ENCODE peak calls at places on chromosomes 6 and 20, in ten cellular contexts. One of them, this sample, is unnamed.

GRCh38 chr6:43972915-43973304 is 154.3 kb downstream of the MRPL14 start:
- DNase-seq in stomach: peak
- DNase-seq in breast epithelium: peak
- DNase-seq in K562: no peak
- DNase-seq in A549: no peak
- DNase-seq in HL-60: no peak
- DNase-seq in lung: peak
- DNase-seq in fibroblast of lung: peak
- DNase-seq in CD8-positive, alpha-beta T cell: no peak
- DNase-seq in SK-N-SH: no peak
- DNase-seq in this sample: peak

GRCh38 chr20:57693002-57693582 is 16.7 kb downstream of the PMEPA1 start:
- DNase-seq in stomach: peak
- DNase-seq in breast epithelium: peak
- DNase-seq in K562: no peak
- DNase-seq in A549: no peak
- DNase-seq in HL-60: no peak
- DNase-seq in lung: no peak
- DNase-seq in fibroblast of lung: no peak
- DNase-seq in CD8-positive, alpha-beta T cell: no peak
- DNase-seq in SK-N-SH: no peak
- DNase-seq in this sample: no peak

GRCh38 chr6:145020543-145020942 is 714.8 kb downstream of the EPM2A start:
- DNase-seq in stomach: no peak
- DNase-seq in breast epithelium: no peak
- DNase-seq in K562: no peak
- DNase-seq in A549: no peak
- DNase-seq in HL-60: no peak
- DNase-seq in lung: no peak
- DNase-seq in fibroblast of lung: no peak
- DNase-seq in CD8-positive, alpha-beta T cell: no peak
- DNase-seq in SK-N-SH: no peak
- DNase-seq in this sample: no peak

GRCh38 chr6:116060572-116061283 is at the start of gene FRK:
- DNase-seq in stomach: peak
- DNase-seq in breast epithelium: no peak
- DNase-seq in K562: no peak
- DNase-seq in A549: peak
- DNase-seq in HL-60: no peak
- DNase-seq in lung: peak
- DNase-seq in fibroblast of lung: peak
- DNase-seq in CD8-positive, alpha-beta T cell: no peak
- DNase-seq in SK-N-SH: no peak
- DNase-seq in this sample: peak

GRCh38 chr6:56916849-56917551 is 37.9 kb upstream of the BEND6 start:
- DNase-seq in stomach: no peak
- DNase-seq in breast epithelium: no peak
- DNase-seq in K562: no peak
- DNase-seq in A549: no peak
- DNase-seq in HL-60: no peak
- DNase-seq in lung: no peak
- DNase-seq in fibroblast of lung: no peak
- DNase-seq in CD8-positive, alpha-beta T cell: no peak
- DNase-seq in SK-N-SH: peak
- DNase-seq in this sample: no peak

GRCh38 chr6:33118525-33119123 is 42.8 kb downstream of the HLA-DPB1 start:
- DNase-seq in stomach: no peak
- DNase-seq in breast epithelium: no peak
- DNase-seq in K562: peak
- DNase-seq in A549: peak
- DNase-seq in HL-60: peak
- DNase-seq in lung: no peak
- DNase-seq in fibroblast of lung: peak
- DNase-seq in CD8-positive, alpha-beta T cell: no peak
- DNase-seq in SK-N-SH: peak
- DNase-seq in this sample: peak

GRCh38 chr20:40866056-40866455 is 162.6 kb upstream of the TOP1 start:
- DNase-seq in stomach: no peak
- DNase-seq in breast epithelium: no peak
- DNase-seq in K562: no peak
- DNase-seq in A549: no peak
- DNase-seq in HL-60: no peak
- DNase-seq in lung: no peak
- DNase-seq in fibroblast of lung: no peak
- DNase-seq in CD8-positive, alpha-beta T cell: no peak
- DNase-seq in SK-N-SH: no peak
- DNase-seq in this sample: no peak

GRCh38 chr6:77448546-77448945 is 14.7 kb downstream of the HTR1B start:
- DNase-seq in stomach: no peak
- DNase-seq in breast epithelium: no peak
- DNase-seq in K562: no peak
- DNase-seq in A549: no peak
- DNase-seq in HL-60: no peak
- DNase-seq in lung: no peak
- DNase-seq in fibroblast of lung: no peak
- DNase-seq in CD8-positive, alpha-beta T cell: no peak
- DNase-seq in SK-N-SH: no peak
- DNase-seq in this sample: no peak

GRCh38 chr6:110609101-110609500 is 132.7 kb upstream of the SLC22A16 start:
- DNase-seq in stomach: no peak
- DNase-seq in breast epithelium: no peak
- DNase-seq in K562: no peak
- DNase-seq in A549: no peak
- DNase-seq in HL-60: no peak
- DNase-seq in lung: no peak
- DNase-seq in fibroblast of lung: peak
- DNase-seq in CD8-positive, alpha-beta T cell: no peak
- DNase-seq in SK-N-SH: no peak
- DNase-seq in this sample: peak

GRCh38 chr6:130933712-130934200 is 106.5 kb downstream of the SMLR1 start:
- DNase-seq in stomach: no peak
- DNase-seq in breast epithelium: no peak
- DNase-seq in K562: no peak
- DNase-seq in A549: peak
- DNase-seq in HL-60: no peak
- DNase-seq in lung: no peak
- DNase-seq in fibroblast of lung: peak
- DNase-seq in CD8-positive, alpha-beta T cell: no peak
- DNase-seq in SK-N-SH: no peak
- DNase-seq in this sample: peak

GRCh38 chr20:47642624-47643023 is 140.9 kb downstream of the NCOA3 start:
- DNase-seq in stomach: no peak
- DNase-seq in breast epithelium: no peak
- DNase-seq in K562: no peak
- DNase-seq in A549: peak
- DNase-seq in HL-60: no peak
- DNase-seq in lung: no peak
- DNase-seq in fibroblast of lung: no peak
- DNase-seq in CD8-positive, alpha-beta T cell: no peak
- DNase-seq in SK-N-SH: no peak
- DNase-seq in this sample: no peak

DNA sequence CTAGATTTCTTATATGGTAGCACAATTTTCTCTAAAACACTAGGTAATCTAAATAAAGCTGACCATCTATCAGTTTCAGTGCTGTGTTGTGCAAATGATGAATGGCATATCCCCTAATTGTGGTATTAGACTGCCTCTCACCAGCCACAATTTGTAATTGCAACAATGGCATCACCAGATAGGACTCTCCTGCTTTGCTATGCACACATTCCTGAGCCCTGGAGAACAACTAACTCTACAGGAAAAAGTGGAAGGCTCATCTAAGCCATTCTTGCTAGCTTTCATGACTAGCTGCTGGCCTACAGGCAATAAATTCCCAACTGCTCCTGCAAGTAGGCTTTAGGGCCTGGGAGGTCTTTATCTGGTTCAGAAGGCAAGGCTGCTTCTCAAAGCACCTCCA is 974.1 kb downstream of the EYS start:
- DNase-seq in stomach: no peak
- DNase-seq in breast epithelium: no peak
- DNase-seq in K562: no peak
- DNase-seq in A549: no peak
- DNase-seq in HL-60: no peak
- DNase-seq in lung: no peak
- DNase-seq in fibroblast of lung: peak
- DNase-seq in CD8-positive, alpha-beta T cell: no peak
- DNase-seq in SK-N-SH: no peak
- DNase-seq in this sample: peak
- TF ChIP-seq CTCF in stomach: no peak
- TF ChIP-seq CTCF in breast epithelium: no peak
- TF ChIP-seq CTCF in K562: no peak
- TF ChIP-seq CTCF in A549: no peak
- TF ChIP-seq CTCF in HL-60: no peak
- TF ChIP-seq CTCF in lung: no peak
- TF ChIP-seq CTCF in fibroblast of lung: no peak
- TF ChIP-seq CTCF in CD8-positive, alpha-beta T cell: no peak
- TF ChIP-seq CTCF in SK-N-SH: peak
- TF ChIP-seq CTCF in this sample: no peak

DNA sequence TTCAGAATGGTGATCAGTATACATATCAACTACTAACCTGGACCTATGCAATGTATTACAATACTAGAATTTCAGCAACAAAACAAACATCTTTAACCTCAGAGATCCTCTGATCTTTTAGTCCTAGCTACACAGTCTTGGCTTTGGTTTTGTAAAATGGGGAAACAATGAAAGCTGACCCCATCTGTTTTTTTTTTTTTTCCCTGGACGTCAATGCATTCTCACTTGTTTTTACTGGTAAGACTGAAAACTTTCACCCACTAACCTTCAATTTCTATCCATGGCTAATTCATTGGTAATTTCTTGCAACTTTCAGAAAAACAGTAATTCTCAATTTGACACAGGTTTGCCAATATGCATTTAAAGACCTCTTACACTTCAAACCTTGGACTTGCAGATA is 3.0 kb downstream of the KIF13A start:
- DNase-seq in stomach: no peak
- DNase-seq in breast epithelium: no peak
- DNase-seq in K562: no peak
- DNase-seq in A549: no peak
- DNase-seq in HL-60: no peak
- DNase-seq in lung: no peak
- DNase-seq in fibroblast of lung: peak
- DNase-seq in CD8-positive, alpha-beta T cell: no peak
- DNase-seq in SK-N-SH: no peak
- DNase-seq in this sample: no peak
- H3K4me3 ChIP-seq in stomach: peak
- H3K4me3 ChIP-seq in breast epithelium: no peak
- H3K4me3 ChIP-seq in K562: no peak
- H3K4me3 ChIP-seq in A549: peak
- H3K4me3 ChIP-seq in HL-60: no peak
- H3K4me3 ChIP-seq in lung: no peak
- H3K4me3 ChIP-seq in fibroblast of lung: peak
- H3K4me3 ChIP-seq in CD8-positive, alpha-beta T cell: no peak
- H3K4me3 ChIP-seq in SK-N-SH: peak
- H3K4me3 ChIP-seq in this sample: peak

GRCh38 chr20:39773380-39774000 is 811.3 kb downstream of the DHX35 start:
- DNase-seq in stomach: no peak
- DNase-seq in breast epithelium: no peak
- DNase-seq in K562: no peak
- DNase-seq in A549: no peak
- DNase-seq in HL-60: no peak
- DNase-seq in lung: no peak
- DNase-seq in fibroblast of lung: peak
- DNase-seq in CD8-positive, alpha-beta T cell: no peak
- DNase-seq in SK-N-SH: no peak
- DNase-seq in this sample: no peak

GRCh38 chr20:39778431-39778830 is 816.3 kb downstream of the DHX35 start:
- DNase-seq in stomach: no peak
- DNase-seq in breast epithelium: no peak
- DNase-seq in K562: no peak
- DNase-seq in A549: no peak
- DNase-seq in HL-60: no peak
- DNase-seq in lung: no peak
- DNase-seq in fibroblast of lung: no peak
- DNase-seq in CD8-positive, alpha-beta T cell: no peak
- DNase-seq in SK-N-SH: no peak
- DNase-seq in this sample: no peak

GRCh38 chr20:39775110-39775509 is 813.0 kb downstream of the DHX35 start:
- DNase-seq in stomach: no peak
- DNase-seq in breast epithelium: no peak
- DNase-seq in K562: no peak
- DNase-seq in A549: no peak
- DNase-seq in HL-60: no peak
- DNase-seq in lung: peak
- DNase-seq in fibroblast of lung: peak
- DNase-seq in CD8-positive, alpha-beta T cell: no peak
- DNase-seq in SK-N-SH: no peak
- DNase-seq in this sample: peak

GRCh38 chr20:39778847-39779641 is 816.9 kb downstream of the DHX35 start:
- DNase-seq in stomach: no peak
- DNase-seq in breast epithelium: no peak
- DNase-seq in K562: no peak
- DNase-seq in A549: no peak
- DNase-seq in HL-60: no peak
- DNase-seq in lung: no peak
- DNase-seq in fibroblast of lung: peak
- DNase-seq in CD8-positive, alpha-beta T cell: no peak
- DNase-seq in SK-N-SH: no peak
- DNase-seq in this sample: no peak

DNA sequence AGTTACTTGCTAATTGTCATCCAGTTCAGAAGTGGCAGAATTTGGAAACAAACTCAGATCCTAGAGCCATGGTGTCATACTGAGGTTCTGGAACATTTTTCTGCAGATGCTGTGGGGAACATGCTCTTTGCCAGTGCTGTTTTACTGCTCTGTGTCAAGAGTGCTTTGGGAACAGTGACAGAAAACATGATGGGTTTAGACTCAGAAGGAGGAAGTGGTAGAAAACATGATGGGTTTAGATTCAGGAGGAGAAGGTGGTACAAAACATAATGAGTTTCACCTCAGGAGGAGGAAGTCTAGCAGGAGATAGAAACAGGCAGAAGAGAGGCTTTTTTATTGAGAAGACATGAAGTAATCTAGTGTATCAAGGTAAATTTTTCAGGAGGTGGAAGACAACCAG is 815.5 kb downstream of the DHX35 start:
- DNase-seq in stomach: no peak
- DNase-seq in breast epithelium: no peak
- DNase-seq in K562: no peak
- DNase-seq in A549: no peak
- DNase-seq in HL-60: no peak
- DNase-seq in lung: no peak
- DNase-seq in fibroblast of lung: no peak
- DNase-seq in CD8-positive, alpha-beta T cell: no peak
- DNase-seq in SK-N-SH: no peak
- DNase-seq in this sample: no peak
- TF ChIP-seq CTCF in stomach: no peak
- TF ChIP-seq CTCF in breast epithelium: no peak
- TF ChIP-seq CTCF in K562: no peak
- TF ChIP-seq CTCF in A549: no peak
- TF ChIP-seq CTCF in HL-60: no peak
- TF ChIP-seq CTCF in lung: no peak
- TF ChIP-seq CTCF in fibroblast of lung: no peak
- TF ChIP-seq CTCF in CD8-positive, alpha-beta T cell: no peak
- TF ChIP-seq CTCF in SK-N-SH: no peak
- TF ChIP-seq CTCF in this sample: no peak

DNA sequence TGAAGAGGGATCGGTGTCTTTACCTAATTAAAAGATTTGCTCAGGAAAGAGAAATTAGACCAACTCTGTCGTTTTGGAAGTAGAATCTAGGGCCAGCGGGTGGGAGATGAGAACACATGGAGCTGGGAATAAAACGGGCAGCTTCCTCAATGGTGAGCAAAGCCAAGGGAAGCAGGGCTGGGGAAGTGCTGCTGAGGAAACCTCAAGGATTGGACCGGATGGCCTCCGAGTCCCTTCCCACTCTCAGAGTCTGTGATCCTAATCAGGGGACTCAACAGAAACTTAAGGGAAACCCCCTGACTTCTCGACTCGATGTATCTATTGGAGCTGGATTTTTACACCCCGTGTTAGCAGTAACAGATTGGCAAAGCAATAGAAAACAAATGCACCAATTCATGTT is 10.8 kb downstream of the GCNT2 start:
- DNase-seq in stomach: no peak
- DNase-seq in breast epithelium: no peak
- DNase-seq in K562: no peak
- DNase-seq in A549: no peak
- DNase-seq in HL-60: no peak
- DNase-seq in lung: no peak
- DNase-seq in fibroblast of lung: no peak
- DNase-seq in CD8-positive, alpha-beta T cell: no peak
- DNase-seq in SK-N-SH: no peak
- DNase-seq in this sample: no peak
- H3K4me3 ChIP-seq in stomach: peak
- H3K4me3 ChIP-seq in breast epithelium: no peak
- H3K4me3 ChIP-seq in K562: no peak
- H3K4me3 ChIP-seq in A549: no peak
- H3K4me3 ChIP-seq in HL-60: no peak
- H3K4me3 ChIP-seq in lung: no peak
- H3K4me3 ChIP-seq in fibroblast of lung: no peak
- H3K4me3 ChIP-seq in CD8-positive, alpha-beta T cell: no peak
- H3K4me3 ChIP-seq in SK-N-SH: no peak
- H3K4me3 ChIP-seq in this sample: no peak